ENCODE peak calls at places on chromosomes 5 and 9, in seven cellular contexts. One of them, this sample, is unnamed.

GRCh38 chr5:174724484-174725260 is at the start of gene MSX2:
- DNase-seq in PC-9: no peak
- DNase-seq in brain microvascular endothelial cell: peak; percentile 77
- DNase-seq in transverse colon: peak; percentile 84
- DNase-seq in pancreas: peak; percentile 86
- DNase-seq in activated CD8-positive, alpha-beta T cell treated with anti-CD3 and anti-CD28 coated beads for 36 hours: peak; percentile 44
- DNase-seq in CD8-positive, alpha-beta T cell: no peak
- DNase-seq in this sample: peak; percentile 95

GRCh38 chr5:91556-92263 is at the start of gene PLEKHG4B:
- DNase-seq in activated CD8-positive, alpha-beta T cell treated with anti-CD3 and anti-CD28 coated beads for 36 hours: peak; percentile 45
- DNase-seq in brain microvascular endothelial cell: no peak
- DNase-seq in pancreas: no peak
- DNase-seq in PC-9: no peak
- DNase-seq in transverse colon: no peak
- DNase-seq in CD8-positive, alpha-beta T cell: no peak
- DNase-seq in this sample: no peak

GRCh38 chr5:163908253-163908652 is 402.8 kb downstream of the MAT2B start:
- DNase-seq in PC-9: no peak
- DNase-seq in transverse colon: no peak
- DNase-seq in CD8-positive, alpha-beta T cell: no peak
- DNase-seq in brain microvascular endothelial cell: no peak
- DNase-seq in pancreas: no peak
- DNase-seq in activated CD8-positive, alpha-beta T cell treated with anti-CD3 and anti-CD28 coated beads for 36 hours: no peak
- DNase-seq in this sample: no peak

GRCh38 chr5:124111886-124112285 is 599.9 kb downstream of the CSNK1G3 start:
- DNase-seq in pancreas: no peak
- DNase-seq in brain microvascular endothelial cell: no peak
- DNase-seq in CD8-positive, alpha-beta T cell: no peak
- DNase-seq in PC-9: peak; percentile 41
- DNase-seq in activated CD8-positive, alpha-beta T cell treated with anti-CD3 and anti-CD28 coated beads for 36 hours: no peak
- DNase-seq in transverse colon: no peak
- DNase-seq in this sample: no peak

GRCh38 chr9:123438821-123439220 is 82.8 kb downstream of the CRB2 start:
- DNase-seq in activated CD8-positive, alpha-beta T cell treated with anti-CD3 and anti-CD28 coated beads for 36 hours: no peak
- DNase-seq in brain microvascular endothelial cell: no peak
- DNase-seq in PC-9: no peak
- DNase-seq in transverse colon: no peak
- DNase-seq in CD8-positive, alpha-beta T cell: no peak
- DNase-seq in pancreas: no peak
- DNase-seq in this sample: no peak

GRCh38 chr5:8828596-8829321 is 717.1 kb downstream of the SEMA5A start:
- DNase-seq in transverse colon: no peak
- DNase-seq in CD8-positive, alpha-beta T cell: no peak
- DNase-seq in activated CD8-positive, alpha-beta T cell treated with anti-CD3 and anti-CD28 coated beads for 36 hours: no peak
- DNase-seq in brain microvascular endothelial cell: peak; percentile 37
- DNase-seq in pancreas: no peak
- DNase-seq in PC-9: no peak
- DNase-seq in this sample: no peak

GRCh38 chr5:74179183-74179582 is 461.3 kb downstream of the ENC1 start:
- DNase-seq in PC-9: no peak
- DNase-seq in transverse colon: no peak
- DNase-seq in CD8-positive, alpha-beta T cell: no peak
- DNase-seq in brain microvascular endothelial cell: peak; percentile 81
- DNase-seq in pancreas: no peak
- DNase-seq in activated CD8-positive, alpha-beta T cell treated with anti-CD3 and anti-CD28 coated beads for 36 hours: no peak
- DNase-seq in this sample: no peak

GRCh38 chr5:104739503-104739902 is 1176.9 kb upstream of the NUDT12 start:
- DNase-seq in brain microvascular endothelial cell: no peak
- DNase-seq in PC-9: no peak
- DNase-seq in activated CD8-positive, alpha-beta T cell treated with anti-CD3 and anti-CD28 coated beads for 36 hours: no peak
- DNase-seq in CD8-positive, alpha-beta T cell: no peak
- DNase-seq in transverse colon: no peak
- DNase-seq in pancreas: no peak
- DNase-seq in this sample: no peak

GRCh38 chr5:29614202-29614601 is 1579.3 kb upstream of the CDH6 start:
- DNase-seq in activated CD8-positive, alpha-beta T cell treated with anti-CD3 and anti-CD28 coated beads for 36 hours: no peak
- DNase-seq in PC-9: no peak
- DNase-seq in transverse colon: no peak
- DNase-seq in brain microvascular endothelial cell: no peak
- DNase-seq in CD8-positive, alpha-beta T cell: no peak
- DNase-seq in pancreas: no peak
- DNase-seq in this sample: no peak

GRCh38 chr5:12023614-12024241 is 119.5 kb upstream of the CTNND2 start:
- DNase-seq in CD8-positive, alpha-beta T cell: no peak
- DNase-seq in transverse colon: no peak
- DNase-seq in brain microvascular endothelial cell: peak; percentile 18
- DNase-seq in PC-9: no peak
- DNase-seq in pancreas: no peak
- DNase-seq in activated CD8-positive, alpha-beta T cell treated with anti-CD3 and anti-CD28 coated beads for 36 hours: peak; percentile 3
- DNase-seq in this sample: peak; percentile 46

GRCh38 chr5:139149477-139150199 is 48.5 kb downstream of the SIL1 start:
- DNase-seq in CD8-positive, alpha-beta T cell: no peak
- DNase-seq in brain microvascular endothelial cell: peak; percentile 72
- DNase-seq in pancreas: no peak
- DNase-seq in activated CD8-positive, alpha-beta T cell treated with anti-CD3 and anti-CD28 coated beads for 36 hours: no peak
- DNase-seq in transverse colon: no peak
- DNase-seq in PC-9: peak; percentile 60
- DNase-seq in this sample: no peak

GRCh38 chr5:154967419-154968024 is 26.6 kb downstream of the MRPL22 start:
- DNase-seq in PC-9: no peak
- DNase-seq in brain microvascular endothelial cell: peak; percentile 24
- DNase-seq in transverse colon: no peak
- DNase-seq in CD8-positive, alpha-beta T cell: no peak
- DNase-seq in pancreas: no peak
- DNase-seq in activated CD8-positive, alpha-beta T cell treated with anti-CD3 and anti-CD28 coated beads for 36 hours: peak; percentile 4
- DNase-seq in this sample: peak; percentile 39

GRCh38 chr5:107671742-107672211 is 1.0 kb upstream of the EFNA5 start:
- DNase-seq in CD8-positive, alpha-beta T cell: no peak
- DNase-seq in transverse colon: peak; percentile 34
- DNase-seq in activated CD8-positive, alpha-beta T cell treated with anti-CD3 and anti-CD28 coated beads for 36 hours: no peak
- DNase-seq in PC-9: peak; percentile 78
- DNase-seq in pancreas: no peak
- DNase-seq in brain microvascular endothelial cell: peak; percentile 48
- DNase-seq in this sample: peak; percentile 64

GRCh38 chr5:33067291-33067690 is 356.2 kb downstream of the NPR3 start:
- DNase-seq in CD8-positive, alpha-beta T cell: no peak
- DNase-seq in pancreas: no peak
- DNase-seq in brain microvascular endothelial cell: no peak
- DNase-seq in transverse colon: no peak
- DNase-seq in activated CD8-positive, alpha-beta T cell treated with anti-CD3 and anti-CD28 coated beads for 36 hours: no peak
- DNase-seq in PC-9: no peak
- DNase-seq in this sample: no peak

GRCh38 chr9:136849038-136849959 is at the start of gene PHPT1:
- DNase-seq in PC-9: peak; percentile 96
- DNase-seq in CD8-positive, alpha-beta T cell: peak; percentile 93
- DNase-seq in pancreas: peak; percentile 99
- DNase-seq in transverse colon: peak; percentile 98
- DNase-seq in activated CD8-positive, alpha-beta T cell treated with anti-CD3 and anti-CD28 coated beads for 36 hours: peak; percentile 98
- DNase-seq in brain microvascular endothelial cell: peak; percentile 98
- DNase-seq in this sample: peak; percentile 94

GRCh38 chr9:136848393-136849037 is 694 bp upstream of the PHPT1 start:
- DNase-seq in transverse colon: peak; percentile 54
- DNase-seq in pancreas: no peak
- DNase-seq in brain microvascular endothelial cell: no peak
- DNase-seq in activated CD8-positive, alpha-beta T cell treated with anti-CD3 and anti-CD28 coated beads for 36 hours: peak; percentile 66
- DNase-seq in CD8-positive, alpha-beta T cell: no peak
- DNase-seq in PC-9: no peak
- DNase-seq in this sample: peak; percentile 44

GRCh38 chr9:136846376-136847064 is 2.7 kb upstream of the PHPT1 start:
- DNase-seq in pancreas: no peak
- DNase-seq in brain microvascular endothelial cell: no peak
- DNase-seq in activated CD8-positive, alpha-beta T cell treated with anti-CD3 and anti-CD28 coated beads for 36 hours: no peak
- DNase-seq in PC-9: no peak
- DNase-seq in CD8-positive, alpha-beta T cell: no peak
- DNase-seq in transverse colon: no peak
- DNase-seq in this sample: no peak

GRCh38 chr9:136847065-136847826 is 2.0 kb upstream of the PHPT1 start:
- DNase-seq in activated CD8-positive, alpha-beta T cell treated with anti-CD3 and anti-CD28 coated beads for 36 hours: no peak
- DNase-seq in CD8-positive, alpha-beta T cell: no peak
- DNase-seq in pancreas: no peak
- DNase-seq in transverse colon: peak; percentile 81
- DNase-seq in brain microvascular endothelial cell: peak; percentile 19
- DNase-seq in PC-9: peak; percentile 69
- DNase-seq in this sample: no peak

DNA sequence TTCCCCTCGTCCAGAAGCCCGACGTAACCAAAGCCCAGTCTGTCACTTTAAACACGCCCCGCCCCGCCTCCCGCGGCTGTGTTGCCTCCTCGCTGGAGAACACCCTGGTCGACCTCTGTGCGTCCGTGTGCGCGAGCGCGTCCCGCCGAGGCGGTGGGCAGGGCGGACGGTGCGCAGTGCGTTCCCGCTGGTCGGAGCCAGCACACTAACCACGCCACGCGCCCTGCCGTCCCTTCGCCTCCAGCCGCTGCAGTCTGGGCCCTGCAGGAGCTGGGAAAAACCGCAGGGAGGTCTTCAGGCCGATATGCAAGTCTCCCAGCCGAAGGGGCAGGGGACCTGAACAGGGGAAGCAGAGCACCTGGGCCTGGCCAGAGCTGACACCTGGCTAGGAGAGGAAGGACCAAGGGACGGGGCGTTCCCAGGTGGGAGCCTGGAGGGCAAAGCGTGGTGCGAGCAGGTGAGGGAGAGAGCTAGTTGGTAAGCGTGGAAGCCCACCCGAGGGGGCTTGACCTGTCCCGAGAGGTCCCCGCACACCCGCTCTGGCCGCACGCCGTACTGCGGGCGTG is 1.3 kb upstream of the PHPT1 start:
- DNase-seq in pancreas: peak; percentile 92
- DNase-seq in CD8-positive, alpha-beta T cell: peak; percentile 49
- DNase-seq in brain microvascular endothelial cell: peak; percentile 63
- DNase-seq in activated CD8-positive, alpha-beta T cell treated with anti-CD3 and anti-CD28 coated beads for 36 hours: peak; percentile 95
- DNase-seq in transverse colon: peak; percentile 94
- DNase-seq in PC-9: peak; percentile 79
- DNase-seq in this sample: peak; percentile 86
- TF ChIP-seq CTCF in pancreas: no peak
- TF ChIP-seq CTCF in CD8-positive, alpha-beta T cell: no peak
- TF ChIP-seq CTCF in brain microvascular endothelial cell: no peak
- TF ChIP-seq CTCF in activated CD8-positive, alpha-beta T cell treated with anti-CD3 and anti-CD28 coated beads for 36 hours: no peak
- TF ChIP-seq CTCF in transverse colon: no peak
- TF ChIP-seq CTCF in PC-9: no peak
- TF ChIP-seq CTCF in this sample: no peak

GRCh38 chr5:67149933-67150523 is 46.6 kb downstream of the CD180 start:
- DNase-seq in brain microvascular endothelial cell: peak; percentile 6
- DNase-seq in CD8-positive, alpha-beta T cell: no peak
- DNase-seq in activated CD8-positive, alpha-beta T cell treated with anti-CD3 and anti-CD28 coated beads for 36 hours: no peak
- DNase-seq in pancreas: no peak
- DNase-seq in PC-9: peak; percentile 58
- DNase-seq in transverse colon: no peak
- DNase-seq in this sample: no peak
- TF ChIP-seq CTCF in brain microvascular endothelial cell: peak; percentile 66
- TF ChIP-seq CTCF in CD8-positive, alpha-beta T cell: no peak
- TF ChIP-seq CTCF in activated CD8-positive, alpha-beta T cell treated with anti-CD3 and anti-CD28 coated beads for 36 hours: peak; percentile 16
- TF ChIP-seq CTCF in pancreas: no peak
- TF ChIP-seq CTCF in PC-9: peak; percentile 61
- TF ChIP-seq CTCF in transverse colon: peak; percentile 26
- TF ChIP-seq CTCF in this sample: no peak

GRCh38 chr9:133234577-133235322 is 25.7 kb upstream of the OBP2B start:
- DNase-seq in PC-9: no peak
- DNase-seq in pancreas: no peak
- DNase-seq in transverse colon: no peak
- DNase-seq in CD8-positive, alpha-beta T cell: no peak
- DNase-seq in brain microvascular endothelial cell: no peak
- DNase-seq in activated CD8-positive, alpha-beta T cell treated with anti-CD3 and anti-CD28 coated beads for 36 hours: no peak
- DNase-seq in this sample: no peak
- TF ChIP-seq CTCF in PC-9: no peak
- TF ChIP-seq CTCF in pancreas: no peak
- TF ChIP-seq CTCF in transverse colon: no peak
- TF ChIP-seq CTCF in CD8-positive, alpha-beta T cell: no peak
- TF ChIP-seq CTCF in brain microvascular endothelial cell: no peak
- TF ChIP-seq CTCF in activated CD8-positive, alpha-beta T cell treated with anti-CD3 and anti-CD28 coated beads for 36 hours: no peak
- TF ChIP-seq CTCF in this sample: no peak

GRCh38 chr5:109409844-109410388 is at the start of gene PJA2:
- DNase-seq in transverse colon: peak; percentile 98
- DNase-seq in PC-9: peak; percentile 98
- DNase-seq in pancreas: peak; percentile 99
- DNase-seq in brain microvascular endothelial cell: peak; percentile 100
- DNase-seq in activated CD8-positive, alpha-beta T cell treated with anti-CD3 and anti-CD28 coated beads for 36 hours: peak; percentile 99
- DNase-seq in CD8-positive, alpha-beta T cell: peak; percentile 92
- DNase-seq in this sample: peak; percentile 99
- TF ChIP-seq CTCF in transverse colon: peak; percentile 33
- TF ChIP-seq CTCF in PC-9: no peak
- TF ChIP-seq CTCF in pancreas: peak; percentile 37
- TF ChIP-seq CTCF in brain microvascular endothelial cell: peak; percentile 50
- TF ChIP-seq CTCF in activated CD8-positive, alpha-beta T cell treated with anti-CD3 and anti-CD28 coated beads for 36 hours: no peak
- TF ChIP-seq CTCF in CD8-positive, alpha-beta T cell: peak; percentile 39
- TF ChIP-seq CTCF in this sample: peak; percentile 34

GRCh38 chr5:142922223-142922952 is 152.2 kb downstream of the ARHGAP26 start:
- DNase-seq in activated CD8-positive, alpha-beta T cell treated with anti-CD3 and anti-CD28 coated beads for 36 hours: no peak
- DNase-seq in PC-9: peak; percentile 67
- DNase-seq in pancreas: no peak
- DNase-seq in transverse colon: no peak
- DNase-seq in CD8-positive, alpha-beta T cell: no peak
- DNase-seq in brain microvascular endothelial cell: no peak
- DNase-seq in this sample: no peak
- TF ChIP-seq CTCF in activated CD8-positive, alpha-beta T cell treated with anti-CD3 and anti-CD28 coated beads for 36 hours: peak; percentile 41
- TF ChIP-seq CTCF in PC-9: peak; percentile 70
- TF ChIP-seq CTCF in pancreas: no peak
- TF ChIP-seq CTCF in transverse colon: no peak
- TF ChIP-seq CTCF in CD8-positive, alpha-beta T cell: no peak
- TF ChIP-seq CTCF in brain microvascular endothelial cell: peak; percentile 25
- TF ChIP-seq CTCF in this sample: peak; percentile 1

GRCh38 chr5:80959138-80959537 is 1.0 kb upstream of the RASGRF2 start:
- DNase-seq in transverse colon: no peak
- DNase-seq in CD8-positive, alpha-beta T cell: no peak
- DNase-seq in activated CD8-positive, alpha-beta T cell treated with anti-CD3 and anti-CD28 coated beads for 36 hours: no peak
- DNase-seq in brain microvascular endothelial cell: no peak
- DNase-seq in pancreas: no peak
- DNase-seq in PC-9: no peak
- DNase-seq in this sample: no peak

GRCh38 chr5:80959768-80960442 is at the start of gene RASGRF2:
- DNase-seq in PC-9: no peak
- DNase-seq in transverse colon: peak; percentile 49
- DNase-seq in brain microvascular endothelial cell: no peak
- DNase-seq in CD8-positive, alpha-beta T cell: peak; percentile 29
- DNase-seq in activated CD8-positive, alpha-beta T cell treated with anti-CD3 and anti-CD28 coated beads for 36 hours: peak; percentile 78
- DNase-seq in pancreas: no peak
- DNase-seq in this sample: peak; percentile 74

GRCh38 chr5:80962630-80963520 is 2.7 kb downstream of the RASGRF2 start:
- DNase-seq in PC-9: no peak
- DNase-seq in activated CD8-positive, alpha-beta T cell treated with anti-CD3 and anti-CD28 coated beads for 36 hours: no peak
- DNase-seq in pancreas: no peak
- DNase-seq in brain microvascular endothelial cell: no peak
- DNase-seq in CD8-positive, alpha-beta T cell: no peak
- DNase-seq in transverse colon: no peak
- DNase-seq in this sample: no peak

GRCh38 chr5:80961376-80962281 is 1.5 kb downstream of the RASGRF2 start:
- DNase-seq in transverse colon: peak; percentile 23
- DNase-seq in pancreas: no peak
- DNase-seq in CD8-positive, alpha-beta T cell: no peak
- DNase-seq in activated CD8-positive, alpha-beta T cell treated with anti-CD3 and anti-CD28 coated beads for 36 hours: peak; percentile 89
- DNase-seq in brain microvascular endothelial cell: no peak
- DNase-seq in PC-9: no peak
- DNase-seq in this sample: peak; percentile 53

GRCh38 chr5:80960531-80961375 is 590 bp downstream of the RASGRF2 start:
- DNase-seq in transverse colon: peak; percentile 10
- DNase-seq in PC-9: no peak
- DNase-seq in pancreas: no peak
- DNase-seq in CD8-positive, alpha-beta T cell: peak; percentile 30
- DNase-seq in activated CD8-positive, alpha-beta T cell treated with anti-CD3 and anti-CD28 coated beads for 36 hours: peak; percentile 68
- DNase-seq in brain microvascular endothelial cell: no peak
- DNase-seq in this sample: peak; percentile 82
- TF ChIP-seq CTCF in transverse colon: no peak
- TF ChIP-seq CTCF in PC-9: no peak
- TF ChIP-seq CTCF in pancreas: no peak
- TF ChIP-seq CTCF in CD8-positive, alpha-beta T cell: no peak
- TF ChIP-seq CTCF in activated CD8-positive, alpha-beta T cell treated with anti-CD3 and anti-CD28 coated beads for 36 hours: no peak
- TF ChIP-seq CTCF in brain microvascular endothelial cell: no peak
- TF ChIP-seq CTCF in this sample: peak; percentile 53